ENCODE peak calls at places on chromosomes 5 and 9, in seven cellular contexts. D is sciatic nerve, I is SW 1271, Y is A172, L is left ventricle myocardium superior, K is EL, V is psoas muscle. O is an unnamed sample.

GRCh38 chr5:149215478-149216042 is 56.1 kb upstream of the AFAP1L1 start:
- DNase-seq in V (peak), Y (no peak), L (peak), D (no peak), K (peak), I (no peak), O (no peak)

GRCh38 chr9:93958121-93958874 is 3.1 kb upstream of the BARX1 start:
- DNase-seq in K (no peak), I (no peak), Y (no peak), V (no peak), L (no peak), D (no peak), O (no peak)

GRCh38 chr9:91163773-91164471 is 197.8 kb downstream of the AUH start:
- DNase-seq in D (no peak), K (no peak), V (no peak), Y (no peak), I (no peak), L (no peak), O (no peak)

GRCh38 chr5:144467795-144468194 is 297.1 kb downstream of the KCTD16 start:
- DNase-seq in V (peak), K (peak), Y (peak), L (no peak), D (no peak), I (no peak), O (peak)

GRCh38 chr9:123150708-123151503 is 117.4 kb downstream of the GPR21 start:
- DNase-seq in L (no peak), D (no peak), K (no peak), Y (no peak), V (no peak), I (no peak), O (no peak)

GRCh38 chr9:134055981-134056461 is 11.8 kb downstream of the BRD3 start:
- DNase-seq in L (peak), K (peak), Y (peak), I (no peak), V (peak), D (peak), O (peak)

GRCh38 chr5:1158647-1159340 is 42.6 kb upstream of the SLC6A19 start:
- DNase-seq in Y (no peak), D (no peak), L (no peak), V (no peak), I (no peak), K (no peak), O (no peak)

GRCh38 chr9:87898151-87898550 is 15.5 kb downstream of the SPATA31E1 start:
- DNase-seq in L (no peak), I (no peak), V (no peak), K (peak), D (no peak), Y (peak), O (no peak)

GRCh38 chr5:386432-387341 is 56.3 kb upstream of the EXOC3 start:
- DNase-seq in D (no peak), Y (no peak), I (no peak), L (peak), K (peak), V (no peak), O (no peak)

GRCh38 chr9:96025995-96026572 is 150.6 kb downstream of the ERCC6L2 start:
- DNase-seq in I (no peak), Y (no peak), K (no peak), L (peak), D (no peak), V (no peak), O (no peak)

GRCh38 chr5:55303238-55303690 is 4.2 kb downstream of the DHX29 start:
- DNase-seq in Y (peak), D (no peak), L (no peak), K (peak), I (peak), V (no peak), O (no peak)

GRCh38 chr9:136629879-136630661 is 32.6 kb upstream of the EGFL7 start:
- DNase-seq in I (peak), V (peak), K (peak), Y (peak), L (peak), D (peak), O (peak)

GRCh38 chr5:155746340-155747038 is 580.5 kb upstream of the SGCD start:
- DNase-seq in V (no peak), D (no peak), I (no peak), K (no peak), Y (no peak), L (no peak), O (peak)

GRCh38 chr5:83760579-83760978 is 39.9 kb upstream of the HAPLN1 start:
- DNase-seq in L (no peak), I (no peak), Y (no peak), D (no peak), V (no peak), K (no peak), O (no peak)

GRCh38 chr9:69357030-69357853 is 32.2 kb downstream of the ENTREP1 start:
- DNase-seq in Y (no peak), D (no peak), L (peak), V (no peak), K (no peak), I (no peak), O (no peak)

GRCh38 chr9:82601272-82601835 is 461.6 kb downstream of the RASEF start:
- DNase-seq in K (no peak), Y (no peak), V (no peak), D (no peak), L (no peak), I (no peak), O (no peak)

GRCh38 chr5:16521561-16522090 is 56.0 kb upstream of the ZNF622 start:
- DNase-seq in V (no peak), D (no peak), L (no peak), K (no peak), Y (no peak), I (no peak), O (no peak)

GRCh38 chr9:115024925-115025535 is 92.9 kb downstream of the TNC start:
- DNase-seq in I (no peak), K (no peak), L (no peak), D (no peak), V (no peak), Y (no peak), O (no peak)

GRCh38 chr9:76818271-76818670 is 54.0 kb downstream of the PCA3 start:
- DNase-seq in V (no peak), I (peak), L (peak), Y (peak), D (peak), K (peak), O (peak)

O was measured in ACHN.